ENCODE peak calls at places on chromosomes 6 and 20, in eight cellular contexts. One of them, this sample, is unnamed.

GRCh38 chr6:4066029-4066755 is 12.7 kb downstream of the FAM217A start:
- DNase-seq in suprapubic skin: no peak
- DNase-seq in A549: no peak
- DNase-seq in adrenal gland: no peak
- DNase-seq in HepG2: peak
- DNase-seq in heart left ventricle: no peak
- DNase-seq in sigmoid colon: no peak
- DNase-seq in HCT116: no peak
- DNase-seq in this sample: no peak

GRCh38 chr6:140168365-140168764 is 793.9 kb upstream of the CITED2 start:
- DNase-seq in suprapubic skin: no peak
- DNase-seq in A549: no peak
- DNase-seq in adrenal gland: no peak
- DNase-seq in HepG2: no peak
- DNase-seq in heart left ventricle: no peak
- DNase-seq in sigmoid colon: no peak
- DNase-seq in HCT116: no peak
- DNase-seq in this sample: no peak

GRCh38 chr20:4062721-4063606 is 47.6 kb upstream of the RNF24 start:
- DNase-seq in suprapubic skin: peak
- DNase-seq in A549: no peak
- DNase-seq in adrenal gland: no peak
- DNase-seq in HepG2: peak
- DNase-seq in heart left ventricle: no peak
- DNase-seq in sigmoid colon: peak
- DNase-seq in HCT116: no peak
- DNase-seq in this sample: no peak

GRCh38 chr6:15946701-15947390 is 182.0 kb upstream of the MYLIP start:
- DNase-seq in suprapubic skin: no peak
- DNase-seq in A549: no peak
- DNase-seq in adrenal gland: no peak
- DNase-seq in HepG2: no peak
- DNase-seq in heart left ventricle: no peak
- DNase-seq in sigmoid colon: no peak
- DNase-seq in HCT116: no peak
- DNase-seq in this sample: no peak

GRCh38 chr6:74369556-74369993 is 673.6 kb downstream of the CD109 start:
- DNase-seq in suprapubic skin: no peak
- DNase-seq in A549: no peak
- DNase-seq in adrenal gland: no peak
- DNase-seq in HepG2: no peak
- DNase-seq in heart left ventricle: no peak
- DNase-seq in sigmoid colon: no peak
- DNase-seq in HCT116: no peak
- DNase-seq in this sample: no peak

GRCh38 chr6:118781897-118782296 is 112.1 kb upstream of the ASF1A start:
- DNase-seq in suprapubic skin: no peak
- DNase-seq in A549: no peak
- DNase-seq in adrenal gland: no peak
- DNase-seq in HepG2: no peak
- DNase-seq in heart left ventricle: no peak
- DNase-seq in sigmoid colon: no peak
- DNase-seq in HCT116: no peak
- DNase-seq in this sample: no peak

GRCh38 chr20:11432407-11432806 is 485.3 kb upstream of the BTBD3 start:
- DNase-seq in suprapubic skin: no peak
- DNase-seq in A549: no peak
- DNase-seq in adrenal gland: no peak
- DNase-seq in HepG2: no peak
- DNase-seq in heart left ventricle: no peak
- DNase-seq in sigmoid colon: no peak
- DNase-seq in HCT116: no peak
- DNase-seq in this sample: no peak

GRCh38 chr6:166025149-166025898 is 142.3 kb downstream of the TBXT start:
- DNase-seq in suprapubic skin: no peak
- DNase-seq in A549: no peak
- DNase-seq in adrenal gland: no peak
- DNase-seq in HepG2: no peak
- DNase-seq in heart left ventricle: no peak
- DNase-seq in sigmoid colon: no peak
- DNase-seq in HCT116: no peak
- DNase-seq in this sample: no peak

GRCh38 chr6:87093651-87094050 is 1.3 kb downstream of the CGA start:
- DNase-seq in suprapubic skin: no peak
- DNase-seq in A549: no peak
- DNase-seq in adrenal gland: no peak
- DNase-seq in HepG2: no peak
- DNase-seq in heart left ventricle: no peak
- DNase-seq in sigmoid colon: no peak
- DNase-seq in HCT116: no peak
- DNase-seq in this sample: no peak

GRCh38 chr20:31690124-31690666 is 32.5 kb downstream of the BCL2L1 start:
- DNase-seq in suprapubic skin: no peak
- DNase-seq in A549: no peak
- DNase-seq in adrenal gland: no peak
- DNase-seq in HepG2: no peak
- DNase-seq in heart left ventricle: no peak
- DNase-seq in sigmoid colon: no peak
- DNase-seq in HCT116: no peak
- DNase-seq in this sample: no peak

GRCh38 chr6:46606318-46606717 is 46.3 kb downstream of the CYP39A1 start:
- DNase-seq in suprapubic skin: no peak
- DNase-seq in A549: no peak
- DNase-seq in adrenal gland: no peak
- DNase-seq in HepG2: no peak
- DNase-seq in heart left ventricle: no peak
- DNase-seq in sigmoid colon: no peak
- DNase-seq in HCT116: no peak
- DNase-seq in this sample: no peak

GRCh38 chr6:33455051-33455450 is 675 bp downstream of the ZBTB9 start:
- DNase-seq in suprapubic skin: no peak
- DNase-seq in A549: no peak
- DNase-seq in adrenal gland: no peak
- DNase-seq in HepG2: no peak
- DNase-seq in heart left ventricle: no peak
- DNase-seq in sigmoid colon: no peak
- DNase-seq in HCT116: no peak
- DNase-seq in this sample: no peak

GRCh38 chr6:33452496-33452895 is 1.9 kb upstream of the ZBTB9 start:
- DNase-seq in suprapubic skin: no peak
- DNase-seq in A549: no peak
- DNase-seq in adrenal gland: no peak
- DNase-seq in HepG2: no peak
- DNase-seq in heart left ventricle: no peak
- DNase-seq in sigmoid colon: no peak
- DNase-seq in HCT116: no peak
- DNase-seq in this sample: no peak

GRCh38 chr6:33453361-33454008 is 891 bp upstream of the ZBTB9 start:
- DNase-seq in suprapubic skin: no peak
- DNase-seq in A549: no peak
- DNase-seq in adrenal gland: no peak
- DNase-seq in HepG2: no peak
- DNase-seq in heart left ventricle: no peak
- DNase-seq in sigmoid colon: no peak
- DNase-seq in HCT116: no peak
- DNase-seq in this sample: no peak

GRCh38 chr6:33456156-33456555 is 1.8 kb downstream of the ZBTB9 start:
- DNase-seq in suprapubic skin: no peak
- DNase-seq in A549: no peak
- DNase-seq in adrenal gland: no peak
- DNase-seq in HepG2: no peak
- DNase-seq in heart left ventricle: no peak
- DNase-seq in sigmoid colon: no peak
- DNase-seq in HCT116: no peak
- DNase-seq in this sample: no peak

GRCh38 chr6:33454009-33454946 is at the start of gene ZBTB9:
- DNase-seq in suprapubic skin: peak
- DNase-seq in A549: peak
- DNase-seq in adrenal gland: peak
- DNase-seq in HepG2: peak
- DNase-seq in heart left ventricle: peak
- DNase-seq in sigmoid colon: peak
- DNase-seq in HCT116: peak
- DNase-seq in this sample: peak
- TF ChIP-seq POLR2A in suprapubic skin: no peak
- TF ChIP-seq POLR2A in A549: peak
- TF ChIP-seq POLR2A in adrenal gland: peak
- TF ChIP-seq POLR2A in HepG2: peak
- TF ChIP-seq POLR2A in heart left ventricle: peak
- TF ChIP-seq POLR2A in sigmoid colon: peak
- TF ChIP-seq POLR2A in HCT116: peak
- TF ChIP-seq POLR2A in this sample: peak

DNA sequence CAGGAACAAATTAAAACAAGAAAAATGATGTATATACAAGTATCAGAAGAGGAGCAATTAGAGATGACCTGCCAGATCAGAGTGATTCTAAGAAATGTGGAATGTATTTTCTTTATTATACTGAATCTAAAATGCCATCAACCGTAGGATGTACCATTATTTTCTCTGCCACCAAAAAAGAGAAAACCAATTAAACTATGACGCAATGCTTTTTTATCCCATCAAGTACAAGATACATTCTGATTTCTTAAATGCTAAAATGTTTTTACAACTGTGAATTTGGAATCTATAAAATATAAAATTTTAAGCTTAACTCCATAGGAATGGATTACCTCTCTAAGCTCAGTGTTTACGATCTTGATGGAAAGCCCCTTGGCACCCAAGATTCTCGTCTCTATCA is 85.9 kb downstream of the PHACTR1 start:
- DNase-seq in suprapubic skin: no peak
- DNase-seq in A549: no peak
- DNase-seq in adrenal gland: no peak
- DNase-seq in HepG2: no peak
- DNase-seq in heart left ventricle: no peak
- DNase-seq in sigmoid colon: no peak
- DNase-seq in HCT116: no peak
- DNase-seq in this sample: no peak
- TF ChIP-seq POLR2A in suprapubic skin: no peak
- TF ChIP-seq POLR2A in A549: no peak
- TF ChIP-seq POLR2A in adrenal gland: no peak
- TF ChIP-seq POLR2A in HepG2: no peak
- TF ChIP-seq POLR2A in heart left ventricle: no peak
- TF ChIP-seq POLR2A in sigmoid colon: no peak
- TF ChIP-seq POLR2A in HCT116: no peak
- TF ChIP-seq POLR2A in this sample: no peak

GRCh38 chr20:45339799-45340198 is 8.4 kb downstream of the SDC4 start:
- DNase-seq in suprapubic skin: no peak
- DNase-seq in A549: no peak
- DNase-seq in adrenal gland: no peak
- DNase-seq in HepG2: no peak
- DNase-seq in heart left ventricle: no peak
- DNase-seq in sigmoid colon: no peak
- DNase-seq in HCT116: no peak
- DNase-seq in this sample: no peak

GRCh38 chr20:45340951-45341350 is 7.3 kb downstream of the SDC4 start:
- DNase-seq in suprapubic skin: no peak
- DNase-seq in A549: no peak
- DNase-seq in adrenal gland: no peak
- DNase-seq in HepG2: peak
- DNase-seq in heart left ventricle: no peak
- DNase-seq in sigmoid colon: no peak
- DNase-seq in HCT116: no peak
- DNase-seq in this sample: no peak

GRCh38 chr20:45341579-45341938 is 6.7 kb downstream of the SDC4 start:
- DNase-seq in suprapubic skin: no peak
- DNase-seq in A549: no peak
- DNase-seq in adrenal gland: peak
- DNase-seq in HepG2: no peak
- DNase-seq in heart left ventricle: no peak
- DNase-seq in sigmoid colon: no peak
- DNase-seq in HCT116: no peak
- DNase-seq in this sample: no peak

GRCh38 chr20:45339084-45339483 is 9.1 kb downstream of the SDC4 start:
- DNase-seq in suprapubic skin: no peak
- DNase-seq in A549: no peak
- DNase-seq in adrenal gland: no peak
- DNase-seq in HepG2: no peak
- DNase-seq in heart left ventricle: no peak
- DNase-seq in sigmoid colon: no peak
- DNase-seq in HCT116: no peak
- DNase-seq in this sample: no peak

GRCh38 chr20:45340236-45340847 is 7.9 kb downstream of the SDC4 start:
- DNase-seq in suprapubic skin: no peak
- DNase-seq in A549: no peak
- DNase-seq in adrenal gland: peak
- DNase-seq in HepG2: peak
- DNase-seq in heart left ventricle: peak
- DNase-seq in sigmoid colon: no peak
- DNase-seq in HCT116: no peak
- DNase-seq in this sample: no peak
- TF ChIP-seq POLR2A in suprapubic skin: no peak
- TF ChIP-seq POLR2A in A549: no peak
- TF ChIP-seq POLR2A in adrenal gland: no peak
- TF ChIP-seq POLR2A in HepG2: no peak
- TF ChIP-seq POLR2A in heart left ventricle: no peak
- TF ChIP-seq POLR2A in sigmoid colon: no peak
- TF ChIP-seq POLR2A in HCT116: no peak
- TF ChIP-seq POLR2A in this sample: no peak

DNA sequence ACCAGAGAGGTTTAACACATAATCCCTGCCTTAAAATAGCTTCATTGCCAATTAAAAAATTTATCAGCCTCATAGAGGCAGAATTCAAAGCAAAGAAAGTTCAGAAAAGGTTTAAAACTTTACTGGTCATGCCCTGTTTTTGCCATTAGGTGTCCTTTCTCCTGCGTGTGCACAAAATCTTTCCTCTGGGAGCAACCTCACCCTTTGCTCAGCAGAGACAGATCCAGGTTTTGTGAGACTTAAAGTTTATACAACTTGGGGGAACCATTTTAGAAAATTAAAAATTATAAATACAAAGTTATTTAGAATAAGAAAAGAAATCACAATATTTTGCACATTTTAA is 41.8 kb upstream of the SLC22A16 start:
- DNase-seq in suprapubic skin: no peak
- DNase-seq in A549: peak
- DNase-seq in adrenal gland: no peak
- DNase-seq in HepG2: peak
- DNase-seq in heart left ventricle: no peak
- DNase-seq in sigmoid colon: no peak
- DNase-seq in HCT116: no peak
- DNase-seq in this sample: no peak
- TF ChIP-seq POLR2A in suprapubic skin: no peak
- TF ChIP-seq POLR2A in A549: no peak
- TF ChIP-seq POLR2A in adrenal gland: no peak
- TF ChIP-seq POLR2A in HepG2: no peak
- TF ChIP-seq POLR2A in heart left ventricle: no peak
- TF ChIP-seq POLR2A in sigmoid colon: no peak
- TF ChIP-seq POLR2A in HCT116: no peak
- TF ChIP-seq POLR2A in this sample: no peak

This sample was measured in vagina.